ENCODE peak calls at places on chromosomes 5 and 9, in ten cellular contexts. N is LoVo; I is AG04449; L is activated CD4-positive, alpha-beta T cell treated with anti-CD3 and anti-CD28 coated beads, Interleukin-2, amount 50 U/mL, for 1 hour; U is EL; E is caudate nucleus; M is A549; A is NCI-H345; R is trophoblast cell; V is stimulated activated CD4-positive, alpha-beta T cell treated with anti-CD3 and anti-CD28 coated beads, Interleukin-12 subunit alpha, Interleukin-12 subunit beta, amount 100 ng/mL, for 48 hours. J is an unnamed sample.

GRCh38 chr9:24545285-24545684 is 412 bp downstream of the IZUMO3 start:
- DNase-seq in V (no peak), L (no peak), R (no peak), N (no peak), A (no peak), U (no peak), I (no peak), E (no peak), M (no peak), J (no peak)

GRCh38 chr9:38160613-38161215 is 91.7 kb upstream of the SHB start:
- DNase-seq in U (peak), R (peak), A (peak), I (no peak), M (peak), N (peak), E (no peak), L (peak), V (peak), J (peak)

GRCh38 chr5:137737349-137738256 is 1.7 kb upstream of the KLHL3 start:
- DNase-seq in U (peak), V (no peak), E (no peak), M (no peak), N (peak), L (peak), A (no peak), R (peak), I (no peak), J (peak)

GRCh38 chr9:111393971-111394370 is 63.9 kb upstream of the OR2K2 start:
- DNase-seq in R (no peak), M (no peak), N (no peak), U (no peak), V (no peak), E (no peak), L (no peak), A (no peak), I (no peak), J (no peak)

GRCh38 chr9:104247899-104248460 is 153.9 kb downstream of the SMC2 start:
- DNase-seq in N (no peak), L (no peak), A (no peak), I (no peak), U (peak), R (no peak), M (no peak), E (no peak), V (no peak), J (no peak)

GRCh38 chr5:133969654-133970324 is 1.4 kb upstream of the C5orf15 start:
- DNase-seq in I (no peak), E (no peak), M (peak), L (no peak), N (no peak), A (no peak), V (no peak), R (no peak), U (peak), J (no peak)

GRCh38 chr9:6680797-6681146 is 35.2 kb upstream of the GLDC start:
- DNase-seq in A (peak), L (peak), M (peak), U (peak), N (peak), R (no peak), I (no peak), V (peak), E (peak), J (peak)

GRCh38 chr5:82159014-82159413 is 119.1 kb downstream of the RPS23 start:
- DNase-seq in E (no peak), L (no peak), R (peak), A (no peak), U (peak), I (no peak), V (no peak), N (peak), M (peak), J (no peak)

GRCh38 chr5:170151105-170151831 is 45.6 kb downstream of the FOXI1 start:
- DNase-seq in R (peak), I (peak), U (peak), V (no peak), A (no peak), E (no peak), N (peak), L (no peak), M (peak), J (no peak)

GRCh38 chr5:68250662-68251298 is 35.2 kb downstream of the PIK3R1 start:
- DNase-seq in E (no peak), L (no peak), A (no peak), R (no peak), I (no peak), M (no peak), U (no peak), V (no peak), N (no peak), J (no peak)

GRCh38 chr5:80686757-80687156 is 32.0 kb upstream of the DHFR start:
- DNase-seq in I (no peak), L (no peak), N (peak), U (peak), R (peak), V (no peak), E (no peak), A (no peak), M (peak), J (no peak)

GRCh38 chr9:73753171-73753570 is 601.5 kb downstream of the ANXA1 start:
- DNase-seq in L (no peak), E (no peak), I (no peak), R (no peak), V (no peak), A (no peak), U (no peak), M (no peak), N (no peak), J (no peak)

GRCh38 chr9:113343732-113344231 is 3.7 kb upstream of the WDR31 start:
- DNase-seq in R (peak), A (peak), E (peak), I (no peak), M (no peak), N (peak), V (no peak), U (peak), L (no peak), J (no peak)

GRCh38 chr9:119634036-119634435 is 264.8 kb upstream of the BRINP1 start:
- DNase-seq in R (no peak), A (no peak), L (no peak), E (no peak), U (no peak), M (no peak), I (no peak), N (no peak), V (no peak), J (no peak)

GRCh38 chr5:157026789-157027424 is 32.0 kb downstream of the HAVCR1 start:
- DNase-seq in V (no peak), N (peak), A (peak), L (no peak), R (peak), E (no peak), U (no peak), I (no peak), M (peak), J (no peak)

GRCh38 chr9:22817181-22817580 is 370.6 kb downstream of the DMRTA1 start:
- DNase-seq in U (peak), N (no peak), E (no peak), L (no peak), V (no peak), I (peak), A (no peak), R (peak), M (no peak), J (no peak)

GRCh38 chr5:11878846-11879245 is 25.4 kb downstream of the CTNND2 start:
- DNase-seq in E (peak), M (no peak), L (no peak), V (no peak), A (no peak), I (no peak), R (no peak), N (no peak), U (no peak), J (no peak)

GRCh38 chr9:100670719-100671118 is 92.8 kb downstream of the CAVIN4 start:
- DNase-seq in U (no peak), I (no peak), E (no peak), R (no peak), A (peak), V (no peak), L (no peak), N (no peak), M (no peak), J (no peak)

GRCh38 chr5:170103447-170103846 is 2.2 kb upstream of the FOXI1 start:
- DNase-seq in I (no peak), U (no peak), N (no peak), E (no peak), M (no peak), V (no peak), L (no peak), A (no peak), R (no peak), J (no peak)

GRCh38 chr9:116190997-116191396 is 37.4 kb downstream of the PAPPA start:
- DNase-seq in R (no peak), N (no peak), M (no peak), V (no peak), L (no peak), U (peak), E (no peak), A (no peak), I (peak), J (no peak)

GRCh38 chr5:10543585-10544040 is 20.3 kb upstream of the ANKRD33B start:
- DNase-seq in M (no peak), V (no peak), A (no peak), R (no peak), L (no peak), I (no peak), E (no peak), U (no peak), N (no peak), J (no peak)

GRCh38 chr5:29122306-29122705 is 2071.2 kb upstream of the CDH6 start:
- DNase-seq in R (no peak), M (no peak), A (no peak), N (no peak), L (no peak), U (no peak), E (no peak), V (no peak), I (no peak), J (no peak)

GRCh38 chr5:38655691-38656090 is 99.2 kb upstream of the LIFR start:
- DNase-seq in L (no peak), R (no peak), N (no peak), A (no peak), E (no peak), M (no peak), I (no peak), U (no peak), V (no peak), J (no peak)

GRCh38 chr5:97623441-97623840 is 440.4 kb upstream of the RIOK2 start:
- DNase-seq in U (no peak), I (no peak), L (no peak), R (no peak), A (no peak), N (no peak), M (no peak), E (no peak), V (no peak), J (no peak)

GRCh38 chr5:38500861-38501260 is 55.6 kb downstream of the LIFR start:
- DNase-seq in L (no peak), N (no peak), I (peak), V (no peak), M (no peak), E (no peak), U (peak), R (no peak), A (no peak), J (no peak)

GRCh38 chr9:137740311-137740710 is 121.5 kb downstream of the EHMT1 start:
- DNase-seq in R (no peak), V (no peak), U (no peak), L (no peak), E (no peak), I (no peak), M (no peak), N (no peak), A (peak), J (no peak)

GRCh38 chr9:73269430-73270101 is 117.9 kb downstream of the ANXA1 start:
- DNase-seq in E (no peak), I (no peak), R (peak), U (peak), L (no peak), N (no peak), A (no peak), M (peak), V (no peak), J (no peak)

GRCh38 chr5:112532654-112533314 is 113.7 kb upstream of the EPB41L4A start:
- DNase-seq in I (no peak), E (no peak), V (no peak), L (no peak), N (no peak), U (no peak), A (no peak), R (no peak), M (no peak), J (no peak)

GRCh38 chr9:35962126-35962906 is 4.4 kb upstream of the OR2S2 start:
- DNase-seq in A (no peak), U (peak), I (peak), L (no peak), V (no peak), E (no peak), N (no peak), M (no peak), R (peak), J (no peak)

GRCh38 chr9:87198716-87199115 is 251.4 kb upstream of the GAS1 start:
- DNase-seq in R (peak), I (no peak), A (no peak), E (no peak), U (peak), M (no peak), N (no peak), V (no peak), L (no peak), J (no peak)

GRCh38 chr5:146466521-146467349 is 19.6 kb downstream of the TCERG1 start:
- DNase-seq in L (no peak), A (no peak), I (no peak), V (no peak), N (peak), R (peak), U (no peak), E (no peak), M (no peak), J (no peak)

GRCh38 chr9:105901514-105902109 is 207.3 kb downstream of the TMEM38B start:
- DNase-seq in U (peak), E (no peak), M (peak), L (no peak), V (no peak), I (no peak), R (peak), N (no peak), A (peak), J (no peak)